ENCODE peak calls at places on chromosomes 13 and 19, in nine cellular contexts. I, K, O, U, F, Y, M, X and J are unnamed samples.

GRCh38 chr19:11291991-11292390 is 4.0 kb upstream of the TSPAN16 start:
- DNase-seq in U (no peak), X (no peak), M (no peak), K (no peak), F (no peak), Y (no peak), I (no peak), O (no peak), J (no peak)

GRCh38 chr13:78606471-78607408 is 3.4 kb upstream of the POU4F1 start:
- DNase-seq in O (no peak), Y (no peak), F (no peak), X (no peak), M (no peak), I (no peak), K (no peak), U (no peak), J (no peak)

GRCh38 chr13:108102771-108103170 is 112.6 kb downstream of the LIG4 start:
- DNase-seq in Y (no peak), F (no peak), K (no peak), X (no peak), M (no peak), U (no peak), O (no peak), I (no peak), J (no peak)

GRCh38 chr13:45196622-45197021 is 4.2 kb downstream of the KCTD4 start:
- DNase-seq in U (no peak), Y (no peak), M (no peak), O (no peak), K (no peak), X (no peak), I (peak), F (no peak), J (no peak)

GRCh38 chr13:28854657-28855056 is 34.5 kb downstream of the MTUS2 start:
- DNase-seq in F (no peak), X (no peak), U (no peak), O (no peak), K (no peak), M (no peak), I (no peak), Y (no peak), J (no peak)

GRCh38 chr19:11373885-11374448 is 499 bp upstream of the SWSAP1 start:
- DNase-seq in I (no peak), M (no peak), Y (no peak), K (no peak), F (no peak), O (no peak), U (no peak), X (no peak), J (no peak)

GRCh38 chr13:85255978-85256377 is 543.2 kb downstream of the SLITRK6 start:
- DNase-seq in F (no peak), X (no peak), M (no peak), K (no peak), I (no peak), Y (no peak), O (no peak), U (no peak), J (no peak)

GRCh38 chr19:7515091-7515470 is 822 bp upstream of the ZNF358 start:
- DNase-seq in U (no peak), M (no peak), Y (no peak), F (peak), I (no peak), O (no peak), K (no peak), X (peak), J (no peak)

GRCh38 chr19:1261863-1262686 is 7.1 kb upstream of the CIRBP start:
- DNase-seq in X (peak), I (no peak), M (no peak), U (no peak), Y (peak), O (no peak), K (no peak), F (peak), J (no peak)

GRCh38 chr13:67574320-67575233 is 344.4 kb upstream of the PCDH9 start:
- DNase-seq in I (no peak), O (no peak), M (no peak), U (no peak), X (no peak), Y (no peak), K (no peak), F (no peak), J (no peak)

GRCh38 chr13:99380921-99381645 is 73.9 kb upstream of the GPR183 start:
- DNase-seq in F (no peak), O (peak), M (no peak), U (peak), X (no peak), I (no peak), Y (peak), K (peak), J (no peak)

GRCh38 chr13:88958821-88959220 is 1287.7 kb downstream of the SLITRK5 start:
- DNase-seq in F (no peak), I (no peak), K (no peak), O (no peak), M (no peak), U (no peak), Y (no peak), X (no peak), J (no peak)

GRCh38 chr13:109783815-109784589 is 2.4 kb downstream of the IRS2 start:
- DNase-seq in X (peak), Y (no peak), M (no peak), K (no peak), U (no peak), F (no peak), I (no peak), O (peak), J (no peak)

GRCh38 chr19:30222428-30222873 is 149.7 kb upstream of the ZNF536 start:
- DNase-seq in X (no peak), M (peak), K (no peak), O (no peak), U (no peak), Y (peak), F (no peak), I (no peak), J (no peak)

GRCh38 chr19:52585101-52585500 is 15.0 kb downstream of the ZNF701 start:
- DNase-seq in O (no peak), U (no peak), F (no peak), M (no peak), Y (no peak), K (peak), X (no peak), I (no peak), J (no peak)

GRCh38 chr13:110341445-110342247 is 34.6 kb downstream of the COL4A2 start:
- DNase-seq in U (no peak), F (no peak), M (no peak), X (no peak), O (no peak), K (no peak), Y (no peak), I (no peak), J (no peak)

GRCh38 chr19:11699931-11700794 is 38.6 kb downstream of the ZNF823 start:
- DNase-seq in X (no peak), I (no peak), K (no peak), Y (peak), O (no peak), U (peak), M (peak), F (no peak), J (no peak)

GRCh38 chr13:20703785-20704458 is 423 bp downstream of the IL17D start:
- DNase-seq in K (peak), I (peak), F (peak), U (peak), O (peak), X (peak), Y (peak), M (peak), J (peak)

GRCh38 chr13:40101708-40102359 is 446.4 kb downstream of the COG6 start:
- DNase-seq in K (no peak), M (peak), Y (peak), U (no peak), O (no peak), I (no peak), X (no peak), F (no peak), J (no peak)

GRCh38 chr19:54339646-54340358 is 840 bp upstream of the LILRA4 start:
- DNase-seq in O (no peak), Y (no peak), X (no peak), U (no peak), F (no peak), I (no peak), K (no peak), M (peak), J (no peak)

GRCh38 chr19:35236638-35237400 is 8.3 kb upstream of the FAM187B start:
- DNase-seq in K (peak), I (no peak), X (no peak), F (peak), O (peak), Y (peak), U (no peak), M (no peak), J (no peak)

GRCh38 chr13:86840250-86841191 is 830.6 kb upstream of the SLITRK5 start:
- DNase-seq in X (no peak), F (no peak), M (no peak), U (no peak), K (no peak), I (no peak), Y (no peak), O (no peak), J (no peak)

GRCh38 chr13:38879278-38879677 is 111.4 kb downstream of the STOML3 start:
- DNase-seq in I (no peak), O (no peak), X (no peak), K (no peak), F (no peak), Y (no peak), M (no peak), U (no peak), J (no peak)

GRCh38 chr13:73765651-73766384 is 368.4 kb downstream of the KLF12 start:
- DNase-seq in X (peak), Y (peak), K (peak), M (no peak), F (peak), U (peak), O (peak), I (no peak), J (peak)

GRCh38 chr19:10567696-10568443 is 909 bp downstream of the CDKN2D start:
- DNase-seq in X (no peak), F (no peak), I (no peak), K (no peak), Y (peak), M (no peak), U (no peak), O (no peak), J (no peak)

GRCh38 chr13:113203507-113204377 is 4.7 kb downstream of the PCID2 start:
- DNase-seq in F (no peak), I (no peak), M (no peak), O (no peak), Y (no peak), X (no peak), K (peak), U (no peak), J (no peak)

GRCh38 chr19:49196527-49197240 is 39.1 kb downstream of the TRPM4 start:
- DNase-seq in M (no peak), O (no peak), F (peak), U (peak), X (peak), I (no peak), K (no peak), Y (no peak), J (no peak)

GRCh38 chr13:44932850-44933251 is 56.4 kb downstream of the NUFIP1 start:
- DNase-seq in M (no peak), U (no peak), X (no peak), Y (no peak), I (no peak), O (no peak), K (peak), F (no peak), J (no peak)

GRCh38 chr13:78192721-78193120 is 274.1 kb upstream of the EDNRB start:
- DNase-seq in U (no peak), K (no peak), F (no peak), M (no peak), Y (no peak), O (no peak), I (no peak), X (no peak), J (no peak)

GRCh38 chr13:101473458-101473857 is 21.0 kb downstream of the ITGBL1 start:
- DNase-seq in X (no peak), K (no peak), U (no peak), F (no peak), O (no peak), M (no peak), Y (no peak), I (no peak), J (no peak)

GRCh38 chr13:93226623-93227279 is at the start of gene GPC6:
- DNase-seq in F (peak), K (no peak), I (no peak), Y (no peak), U (peak), O (no peak), M (no peak), X (no peak), J (peak)